ENCODE peak calls at places on chromosomes 12 and 14, in five cellular contexts. One of them, this sample, is unnamed.

GRCh38 chr12:53453953-53454640 is 2.2 kb downstream of the PCBP2 start:
- DNase-seq in HCT116: no peak
- DNase-seq in GM23338: no peak
- DNase-seq in GM23248: no peak
- DNase-seq in hepatocyte: no peak
- DNase-seq in this sample: no peak

GRCh38 chr12:88057994-88058718 is 29.0 kb upstream of the C12orf50 start:
- DNase-seq in HCT116: no peak
- DNase-seq in GM23338: no peak
- DNase-seq in GM23248: peak; percentile 90
- DNase-seq in hepatocyte: no peak
- DNase-seq in this sample: no peak

GRCh38 chr12:6342140-6342889 is 439 bp upstream of the TNFRSF1A start:
- DNase-seq in HCT116: no peak
- DNase-seq in GM23338: no peak
- DNase-seq in GM23248: no peak
- DNase-seq in hepatocyte: no peak
- DNase-seq in this sample: no peak

GRCh38 chr12:71981149-71981548 is 42.5 kb downstream of the TPH2 start:
- DNase-seq in HCT116: no peak
- DNase-seq in GM23338: no peak
- DNase-seq in GM23248: peak; percentile 5
- DNase-seq in hepatocyte: peak; percentile 23
- DNase-seq in this sample: no peak

GRCh38 chr12:12046401-12046800 is 24.3 kb upstream of the BCL2L14 start:
- DNase-seq in HCT116: no peak
- DNase-seq in GM23338: no peak
- DNase-seq in GM23248: no peak
- DNase-seq in hepatocyte: no peak
- DNase-seq in this sample: no peak

GRCh38 chr12:76623929-76624328 is 64.4 kb upstream of the OSBPL8 start:
- DNase-seq in HCT116: peak; percentile 8
- DNase-seq in GM23338: no peak
- DNase-seq in GM23248: peak; percentile 78
- DNase-seq in hepatocyte: no peak
- DNase-seq in this sample: no peak

GRCh38 chr12:3438401-3438800 is 52.6 kb upstream of the PRMT8 start:
- DNase-seq in HCT116: no peak
- DNase-seq in GM23338: no peak
- DNase-seq in GM23248: no peak
- DNase-seq in hepatocyte: no peak
- DNase-seq in this sample: no peak

GRCh38 chr14:79581912-79582576 is 629.3 kb downstream of the DIO2 start:
- DNase-seq in HCT116: no peak
- DNase-seq in GM23338: no peak
- DNase-seq in GM23248: peak; percentile 18
- DNase-seq in hepatocyte: no peak
- DNase-seq in this sample: no peak

GRCh38 chr14:60274448-60274847 is 25.4 kb downstream of the PPM1A start:
- DNase-seq in HCT116: no peak
- DNase-seq in GM23338: no peak
- DNase-seq in GM23248: no peak
- DNase-seq in hepatocyte: no peak
- DNase-seq in this sample: no peak

GRCh38 chr12:22286569-22286968 is 47.9 kb downstream of the ST8SIA1 start:
- DNase-seq in HCT116: no peak
- DNase-seq in GM23338: no peak
- DNase-seq in GM23248: peak; percentile 79
- DNase-seq in hepatocyte: no peak
- DNase-seq in this sample: no peak

GRCh38 chr14:68215628-68216027 is 396.0 kb downstream of the RAD51B start:
- DNase-seq in HCT116: no peak
- DNase-seq in GM23338: no peak
- DNase-seq in GM23248: no peak
- DNase-seq in hepatocyte: no peak
- DNase-seq in this sample: no peak

GRCh38 chr12:52969828-52970569 is 21.1 kb downstream of the KRT18 start:
- DNase-seq in HCT116: no peak
- DNase-seq in GM23338: no peak
- DNase-seq in GM23248: no peak
- DNase-seq in hepatocyte: peak; percentile 59
- DNase-seq in this sample: peak; percentile 98

GRCh38 chr12:3337944-3338343 is 153.1 kb upstream of the PRMT8 start:
- DNase-seq in HCT116: no peak
- DNase-seq in GM23338: no peak
- DNase-seq in GM23248: no peak
- DNase-seq in hepatocyte: no peak
- DNase-seq in this sample: no peak

GRCh38 chr14:104416383-104416782 is 163.2 kb upstream of the C14orf180 start:
- DNase-seq in HCT116: no peak
- DNase-seq in GM23338: no peak
- DNase-seq in GM23248: no peak
- DNase-seq in hepatocyte: no peak
- DNase-seq in this sample: no peak

GRCh38 chr12:97557116-97557515 is 94.5 kb downstream of the RMST start:
- DNase-seq in HCT116: no peak
- DNase-seq in GM23338: no peak
- DNase-seq in GM23248: no peak
- DNase-seq in hepatocyte: no peak
- DNase-seq in this sample: no peak

GRCh38 chr12:32533971-32534590 is 134.7 kb downstream of the FGD4 start:
- DNase-seq in HCT116: peak; percentile 1
- DNase-seq in GM23338: peak; percentile 52
- DNase-seq in GM23248: peak; percentile 88
- DNase-seq in hepatocyte: peak; percentile 84
- DNase-seq in this sample: peak; percentile 53

GRCh38 chr14:65041434-65041915 is 54.8 kb downstream of the FNTB start:
- DNase-seq in HCT116: no peak
- DNase-seq in GM23338: no peak
- DNase-seq in GM23248: no peak
- DNase-seq in hepatocyte: no peak
- DNase-seq in this sample: no peak

GRCh38 chr14:35385042-35385839 is 19.3 kb downstream of the NFKBIA start:
- DNase-seq in HCT116: no peak
- DNase-seq in GM23338: no peak
- DNase-seq in GM23248: peak; percentile 94
- DNase-seq in hepatocyte: peak; percentile 76
- DNase-seq in this sample: peak; percentile 39

GRCh38 chr12:3199551-3200031 is 122.4 kb downstream of the TSPAN9 start:
- DNase-seq in HCT116: no peak
- DNase-seq in GM23338: peak; percentile 70
- DNase-seq in GM23248: peak; percentile 56
- DNase-seq in hepatocyte: peak; percentile 73
- DNase-seq in this sample: no peak

GRCh38 chr14:103533137-103533998 is 4.4 kb downstream of the TRMT61A start:
- DNase-seq in HCT116: no peak
- DNase-seq in GM23338: no peak
- DNase-seq in GM23248: no peak
- DNase-seq in hepatocyte: no peak
- DNase-seq in this sample: no peak

GRCh38 chr12:101117842-101118241 is 92.2 kb downstream of the SLC5A8 start:
- DNase-seq in HCT116: no peak
- DNase-seq in GM23338: no peak
- DNase-seq in GM23248: no peak
- DNase-seq in hepatocyte: no peak
- DNase-seq in this sample: no peak

GRCh38 chr12:41211466-41211865 is 23.3 kb downstream of the PDZRN4 start:
- DNase-seq in HCT116: no peak
- DNase-seq in GM23338: no peak
- DNase-seq in GM23248: no peak
- DNase-seq in hepatocyte: no peak
- DNase-seq in this sample: no peak
- H2AFZ ChIP-seq in HCT116: no peak overlapping the region
- H2AFZ ChIP-seq in GM23338: no peak overlapping the region
- H2AFZ ChIP-seq in GM23248: no peak overlapping the region
- H2AFZ ChIP-seq in hepatocyte: no peak overlapping the region
- H2AFZ ChIP-seq in this sample: no peak overlapping the region

GRCh38 chr14:31877333-31877798 is 199.7 kb upstream of the ARHGAP5 start:
- DNase-seq in HCT116: no peak
- DNase-seq in GM23338: no peak
- DNase-seq in GM23248: peak; percentile 25
- DNase-seq in hepatocyte: no peak
- DNase-seq in this sample: no peak
- H3K4me3 ChIP-seq in HCT116: no peak overlapping the region
- H3K4me3 ChIP-seq in GM23338: no peak overlapping the region
- H3K4me3 ChIP-seq in GM23248: peak overlapping the region; percentile 60
- H3K4me3 ChIP-seq in hepatocyte: no peak overlapping the region
- H3K4me3 ChIP-seq in this sample: no peak overlapping the region

GRCh38 chr14:61531741-61532505 is 163.4 kb upstream of the HIF1A start:
- DNase-seq in HCT116: no peak
- DNase-seq in GM23338: no peak
- DNase-seq in GM23248: peak; percentile 40
- DNase-seq in hepatocyte: no peak
- DNase-seq in this sample: peak; percentile 9
- H3K9me2 ChIP-seq in HCT116: no peaks in the 10 kb centered on the region
- H3K9me2 ChIP-seq in GM23338: no peaks in the 10 kb centered on the region
- H3K9me2 ChIP-seq in GM23248: no peaks in the 10 kb centered on the region
- H3K9me2 ChIP-seq in hepatocyte: no peaks in the 10 kb centered on the region
- H3K9me2 ChIP-seq in this sample: no peaks in the 10 kb centered on the region

DNA sequence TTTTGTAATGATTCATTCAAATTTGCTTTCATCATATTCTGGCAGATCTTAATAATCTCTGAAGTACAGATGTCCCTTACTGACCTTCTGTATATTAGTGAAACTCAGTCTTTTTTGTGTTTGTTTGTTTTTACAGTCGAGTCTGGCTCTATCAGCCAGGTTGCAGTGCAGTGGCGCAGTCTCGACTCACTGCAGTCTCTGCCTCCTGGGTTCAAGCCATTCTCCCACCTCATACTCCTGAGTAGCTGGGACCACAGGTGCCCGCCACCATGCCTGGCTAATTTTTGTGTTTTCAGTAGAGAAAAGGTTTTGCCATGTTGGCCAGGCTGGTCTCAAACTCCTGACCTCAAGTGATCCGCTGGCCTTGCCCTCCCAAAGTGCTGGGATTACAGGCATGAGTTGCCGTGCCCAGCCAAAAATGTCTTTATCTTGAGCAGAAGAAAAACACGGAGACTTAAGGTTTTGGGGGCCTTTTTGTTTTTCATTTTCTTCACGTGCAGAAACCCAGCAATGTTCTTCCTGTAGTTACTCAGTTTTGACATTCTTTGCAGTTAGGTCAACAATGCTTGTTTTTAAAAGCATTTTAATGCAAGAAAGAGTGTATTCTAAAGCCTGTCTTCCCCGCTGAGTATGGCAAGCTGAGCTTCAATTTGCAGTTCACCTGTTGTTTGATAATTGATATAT is 79.5 kb downstream of the FAR2 start:
- DNase-seq in HCT116: no peak
- DNase-seq in GM23338: peak; percentile 52
- DNase-seq in GM23248: no peak
- DNase-seq in hepatocyte: no peak
- DNase-seq in this sample: no peak
- H2AFZ ChIP-seq in HCT116: no peak overlapping the region
- H2AFZ ChIP-seq in GM23338: no peak overlapping the region
- H2AFZ ChIP-seq in GM23248: no peak overlapping the region
- H2AFZ ChIP-seq in hepatocyte: no peak overlapping the region
- H2AFZ ChIP-seq in this sample: no peak overlapping the region

GRCh38 chr14:85538636-85539035 is 8.7 kb downstream of the FLRT2 start:
- DNase-seq in HCT116: no peak
- DNase-seq in GM23338: no peak
- DNase-seq in GM23248: no peak
- DNase-seq in hepatocyte: no peak
- DNase-seq in this sample: no peak

GRCh38 chr14:85536835-85537195 is 6.9 kb downstream of the FLRT2 start:
- DNase-seq in HCT116: no peak
- DNase-seq in GM23338: no peak
- DNase-seq in GM23248: peak; percentile 55
- DNase-seq in hepatocyte: peak; percentile 28
- DNase-seq in this sample: no peak

GRCh38 chr14:85539510-85539909 is 9.6 kb downstream of the FLRT2 start:
- DNase-seq in HCT116: no peak
- DNase-seq in GM23338: no peak
- DNase-seq in GM23248: no peak
- DNase-seq in hepatocyte: no peak
- DNase-seq in this sample: no peak

GRCh38 chr14:85535916-85536834 is 6.2 kb downstream of the FLRT2 start:
- DNase-seq in HCT116: no peak
- DNase-seq in GM23338: peak; percentile 50
- DNase-seq in GM23248: peak; percentile 92
- DNase-seq in hepatocyte: peak; percentile 64
- DNase-seq in this sample: no peak

GRCh38 chr14:85537526-85537925 is 7.6 kb downstream of the FLRT2 start:
- DNase-seq in HCT116: no peak
- DNase-seq in GM23338: no peak
- DNase-seq in GM23248: no peak
- DNase-seq in hepatocyte: no peak
- DNase-seq in this sample: no peak
- H3K4me3 ChIP-seq in HCT116: no peak overlapping the region
- H3K4me3 ChIP-seq in GM23338: no peak overlapping the region
- H3K4me3 ChIP-seq in GM23248: peak overlapping the region; percentile 96
- H3K4me3 ChIP-seq in hepatocyte: no peak overlapping the region
- H3K4me3 ChIP-seq in this sample: no peak overlapping the region

GRCh38 chr12:117152793-117153775 is 37.2 kb downstream of the FBXO21 start:
- DNase-seq in HCT116: no peak
- DNase-seq in GM23338: no peak
- DNase-seq in GM23248: no peak
- DNase-seq in hepatocyte: no peak
- DNase-seq in this sample: no peak
- H3K9me2 ChIP-seq in HCT116: no peaks in the 10 kb centered on the region
- H3K9me2 ChIP-seq in GM23338: no peaks in the 10 kb centered on the region
- H3K9me2 ChIP-seq in GM23248: no peaks in the 10 kb centered on the region
- H3K9me2 ChIP-seq in hepatocyte: no peaks in the 10 kb centered on the region
- H3K9me2 ChIP-seq in this sample: no peaks in the 10 kb centered on the region

GRCh38 chr12:67677166-67677565 is 28.6 kb downstream of the DYRK2 start:
- DNase-seq in HCT116: no peak
- DNase-seq in GM23338: no peak
- DNase-seq in GM23248: peak; percentile 34
- DNase-seq in hepatocyte: no peak
- DNase-seq in this sample: no peak

GRCh38 chr12:67681941-67682340 is 33.4 kb downstream of the DYRK2 start:
- DNase-seq in HCT116: no peak
- DNase-seq in GM23338: no peak
- DNase-seq in GM23248: no peak
- DNase-seq in hepatocyte: no peak
- DNase-seq in this sample: no peak

GRCh38 chr12:67676624-67677023 is 28.1 kb downstream of the DYRK2 start:
- DNase-seq in HCT116: no peak
- DNase-seq in GM23338: no peak
- DNase-seq in GM23248: peak; percentile 41
- DNase-seq in hepatocyte: no peak
- DNase-seq in this sample: no peak

DNA sequence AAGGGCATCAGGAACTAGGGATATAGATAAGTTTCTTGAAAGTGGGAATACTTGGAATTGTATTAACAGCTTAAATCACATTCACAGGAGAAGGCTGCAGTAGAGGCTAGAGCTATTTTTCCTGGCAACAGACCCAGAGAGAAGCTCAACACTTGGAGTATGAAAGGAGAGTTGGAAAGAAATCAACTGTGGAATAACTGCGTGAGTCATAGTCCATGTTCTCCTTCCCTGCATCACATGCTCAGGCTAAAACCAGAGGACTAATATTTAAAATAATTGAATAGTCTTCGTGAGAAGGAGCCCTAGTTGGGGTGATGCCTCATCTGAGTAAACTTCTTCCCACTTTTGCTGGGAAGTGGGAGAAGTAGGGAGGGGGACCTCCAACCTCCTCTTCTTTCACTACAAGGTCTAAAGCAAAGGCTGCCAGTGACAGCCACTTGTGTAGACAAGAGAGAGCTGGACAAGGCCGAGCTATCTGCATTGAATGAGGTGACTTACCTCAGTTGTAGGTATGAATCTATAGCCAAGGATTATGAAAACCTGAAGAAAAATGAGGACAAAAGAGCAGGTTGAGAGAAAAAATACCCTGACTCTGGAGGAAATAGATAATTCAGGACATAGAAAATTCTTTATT is 32.7 kb downstream of the DYRK2 start:
- DNase-seq in HCT116: no peak
- DNase-seq in GM23338: no peak
- DNase-seq in GM23248: peak; percentile 97
- DNase-seq in hepatocyte: peak; percentile 47
- DNase-seq in this sample: no peak
- H2AFZ ChIP-seq in HCT116: no peak overlapping the region
- H2AFZ ChIP-seq in GM23338: no peak overlapping the region
- H2AFZ ChIP-seq in GM23248: peak overlapping the region; percentile 57
- H2AFZ ChIP-seq in hepatocyte: no peak overlapping the region
- H2AFZ ChIP-seq in this sample: no peak overlapping the region